ENCODE peak calls at places on chromosomes 13 and 19, in seven cellular contexts. One of them, this sample, is unnamed.

GRCh38 chr19:13150919-13151604 is 851 bp downstream of the IER2 start:
- DNase-seq in Caki2: no peak
- DNase-seq in NCI-H774: no peak
- DNase-seq in T-helper 2 cell: no peak
- DNase-seq in neural crest cell: no peak
- DNase-seq in stimulated activated naive CD4-positive, alpha-beta T cell: no peak
- DNase-seq in activated CD8-positive, alpha-beta memory T cell treated with anti-CD3 and anti-CD28 coated beads, Interleukin-2, amount 50 U/mL, for 4 hours: peak
- DNase-seq in this sample: no peak

GRCh38 chr13:109760372-109760771 is 26.0 kb downstream of the IRS2 start:
- DNase-seq in T-helper 2 cell: no peak
- DNase-seq in stimulated activated naive CD4-positive, alpha-beta T cell: no peak
- DNase-seq in neural crest cell: no peak
- DNase-seq in Caki2: no peak
- DNase-seq in NCI-H774: no peak
- DNase-seq in activated CD8-positive, alpha-beta memory T cell treated with anti-CD3 and anti-CD28 coated beads, Interleukin-2, amount 50 U/mL, for 4 hours: no peak
- DNase-seq in this sample: no peak

GRCh38 chr13:86563308-86563707 is 764.1 kb upstream of the SLITRK6 start:
- DNase-seq in neural crest cell: no peak
- DNase-seq in T-helper 2 cell: no peak
- DNase-seq in stimulated activated naive CD4-positive, alpha-beta T cell: no peak
- DNase-seq in activated CD8-positive, alpha-beta memory T cell treated with anti-CD3 and anti-CD28 coated beads, Interleukin-2, amount 50 U/mL, for 4 hours: no peak
- DNase-seq in Caki2: peak
- DNase-seq in NCI-H774: no peak
- DNase-seq in this sample: no peak

GRCh38 chr19:29211562-29212416 is 1.2 kb downstream of the UQCRFS1 start:
- DNase-seq in stimulated activated naive CD4-positive, alpha-beta T cell: no peak
- DNase-seq in NCI-H774: no peak
- DNase-seq in activated CD8-positive, alpha-beta memory T cell treated with anti-CD3 and anti-CD28 coated beads, Interleukin-2, amount 50 U/mL, for 4 hours: no peak
- DNase-seq in T-helper 2 cell: no peak
- DNase-seq in Caki2: peak
- DNase-seq in neural crest cell: no peak
- DNase-seq in this sample: no peak

GRCh38 chr19:32671883-32672282 is 3.1 kb downstream of the ANKRD27 start:
- DNase-seq in neural crest cell: no peak
- DNase-seq in NCI-H774: no peak
- DNase-seq in activated CD8-positive, alpha-beta memory T cell treated with anti-CD3 and anti-CD28 coated beads, Interleukin-2, amount 50 U/mL, for 4 hours: no peak
- DNase-seq in T-helper 2 cell: no peak
- DNase-seq in Caki2: no peak
- DNase-seq in stimulated activated naive CD4-positive, alpha-beta T cell: no peak
- DNase-seq in this sample: no peak

GRCh38 chr19:15869109-15869555 is 28.7 kb downstream of the CYP4F2 start:
- DNase-seq in T-helper 2 cell: no peak
- DNase-seq in neural crest cell: no peak
- DNase-seq in NCI-H774: peak
- DNase-seq in activated CD8-positive, alpha-beta memory T cell treated with anti-CD3 and anti-CD28 coated beads, Interleukin-2, amount 50 U/mL, for 4 hours: peak
- DNase-seq in stimulated activated naive CD4-positive, alpha-beta T cell: peak
- DNase-seq in Caki2: peak
- DNase-seq in this sample: peak

GRCh38 chr13:112807653-112808376 is 118.0 kb downstream of the ATP11A start:
- DNase-seq in activated CD8-positive, alpha-beta memory T cell treated with anti-CD3 and anti-CD28 coated beads, Interleukin-2, amount 50 U/mL, for 4 hours: no peak
- DNase-seq in neural crest cell: no peak
- DNase-seq in NCI-H774: no peak
- DNase-seq in stimulated activated naive CD4-positive, alpha-beta T cell: no peak
- DNase-seq in T-helper 2 cell: no peak
- DNase-seq in Caki2: no peak
- DNase-seq in this sample: no peak

GRCh38 chr19:57643734-57644133 is 10.8 kb downstream of the ZNF211 start:
- DNase-seq in T-helper 2 cell: no peak
- DNase-seq in stimulated activated naive CD4-positive, alpha-beta T cell: no peak
- DNase-seq in activated CD8-positive, alpha-beta memory T cell treated with anti-CD3 and anti-CD28 coated beads, Interleukin-2, amount 50 U/mL, for 4 hours: no peak
- DNase-seq in neural crest cell: no peak
- DNase-seq in Caki2: no peak
- DNase-seq in NCI-H774: no peak
- DNase-seq in this sample: no peak

GRCh38 chr19:46493236-46494114 is 2.2 kb downstream of the PNMA8B start:
- DNase-seq in activated CD8-positive, alpha-beta memory T cell treated with anti-CD3 and anti-CD28 coated beads, Interleukin-2, amount 50 U/mL, for 4 hours: no peak
- DNase-seq in Caki2: no peak
- DNase-seq in stimulated activated naive CD4-positive, alpha-beta T cell: no peak
- DNase-seq in T-helper 2 cell: no peak
- DNase-seq in neural crest cell: no peak
- DNase-seq in NCI-H774: no peak
- DNase-seq in this sample: no peak

GRCh38 chr19:41316306-41316920 is 6.4 kb downstream of the CCDC97 start:
- DNase-seq in stimulated activated naive CD4-positive, alpha-beta T cell: no peak
- DNase-seq in activated CD8-positive, alpha-beta memory T cell treated with anti-CD3 and anti-CD28 coated beads, Interleukin-2, amount 50 U/mL, for 4 hours: no peak
- DNase-seq in T-helper 2 cell: no peak
- DNase-seq in Caki2: no peak
- DNase-seq in neural crest cell: no peak
- DNase-seq in NCI-H774: no peak
- DNase-seq in this sample: no peak

GRCh38 chr19:11421607-11422098 is 2.5 kb upstream of the RGL3 start:
- DNase-seq in activated CD8-positive, alpha-beta memory T cell treated with anti-CD3 and anti-CD28 coated beads, Interleukin-2, amount 50 U/mL, for 4 hours: no peak
- DNase-seq in T-helper 2 cell: no peak
- DNase-seq in Caki2: no peak
- DNase-seq in stimulated activated naive CD4-positive, alpha-beta T cell: no peak
- DNase-seq in NCI-H774: peak
- DNase-seq in neural crest cell: peak
- DNase-seq in this sample: peak

GRCh38 chr19:12675940-12676339 is 5.7 kb downstream of the DHPS start:
- DNase-seq in Caki2: no peak
- DNase-seq in NCI-H774: no peak
- DNase-seq in neural crest cell: no peak
- DNase-seq in stimulated activated naive CD4-positive, alpha-beta T cell: no peak
- DNase-seq in T-helper 2 cell: no peak
- DNase-seq in activated CD8-positive, alpha-beta memory T cell treated with anti-CD3 and anti-CD28 coated beads, Interleukin-2, amount 50 U/mL, for 4 hours: no peak
- DNase-seq in this sample: no peak

GRCh38 chr19:10861118-10861651 is 10.2 kb upstream of the CARM1 start:
- DNase-seq in T-helper 2 cell: no peak
- DNase-seq in activated CD8-positive, alpha-beta memory T cell treated with anti-CD3 and anti-CD28 coated beads, Interleukin-2, amount 50 U/mL, for 4 hours: no peak
- DNase-seq in stimulated activated naive CD4-positive, alpha-beta T cell: no peak
- DNase-seq in NCI-H774: no peak
- DNase-seq in neural crest cell: peak
- DNase-seq in Caki2: no peak
- DNase-seq in this sample: no peak

GRCh38 chr19:54021932-54022331 is 30.5 kb downstream of the CACNG6 start:
- DNase-seq in activated CD8-positive, alpha-beta memory T cell treated with anti-CD3 and anti-CD28 coated beads, Interleukin-2, amount 50 U/mL, for 4 hours: no peak
- DNase-seq in neural crest cell: no peak
- DNase-seq in T-helper 2 cell: no peak
- DNase-seq in NCI-H774: no peak
- DNase-seq in Caki2: peak
- DNase-seq in stimulated activated naive CD4-positive, alpha-beta T cell: no peak
- DNase-seq in this sample: no peak

GRCh38 chr19:2059422-2060201 is 8.6 kb upstream of the MKNK2 start:
- DNase-seq in activated CD8-positive, alpha-beta memory T cell treated with anti-CD3 and anti-CD28 coated beads, Interleukin-2, amount 50 U/mL, for 4 hours: no peak
- DNase-seq in neural crest cell: peak
- DNase-seq in T-helper 2 cell: no peak
- DNase-seq in Caki2: peak
- DNase-seq in NCI-H774: peak
- DNase-seq in stimulated activated naive CD4-positive, alpha-beta T cell: no peak
- DNase-seq in this sample: peak

This sample was measured in glutamatergic neuron.